ENCODE peak calls at places on chromosomes 16 and 17, in ten cellular contexts. W is stomach, U is A549, T is sigmoid colon, J is tibial nerve, R is H1, Y is transverse colon, V is K562, Z is ovary, D is HepG2. N is an unnamed sample. For H3K4me1, the result is how much of the 10 kb centered on the place peaks cover.

GRCh38 chr17:65261152-65261551 is 124.0 kb downstream of the RGS9 start:
- DNase-seq in Z (no peak), U (no peak), T (no peak), Y (no peak), W (no peak), J (no peak), D (no peak), V (no peak), R (no peak), N (no peak)

GRCh38 chr17:33124185-33124584 is 132.5 kb downstream of the SPACA3 start:
- DNase-seq in U (no peak), D (no peak), J (no peak), V (no peak), W (no peak), Y (no peak), R (no peak), Z (no peak), T (no peak), N (no peak)

GRCh38 chr17:63740464-63741181 is 976 bp downstream of the STRADA start:
- DNase-seq in Z (no peak), Y (no peak), W (no peak), U (no peak), V (no peak), D (no peak), T (no peak), J (no peak), R (no peak), N (no peak)

GRCh38 chr17:79338589-79338988 is 264.0 kb downstream of the ENGASE start:
- DNase-seq in R (no peak), U (peak), Y (no peak), V (no peak), J (no peak), D (no peak), W (no peak), T (no peak), Z (no peak), N (no peak)

GRCh38 chr17:65181237-65182061 is 44.3 kb downstream of the RGS9 start:
- DNase-seq in W (no peak), T (no peak), R (no peak), J (no peak), Y (no peak), D (no peak), V (no peak), U (no peak), Z (no peak), N (no peak)

GRCh38 chr17:44417553-44417952 is 28.1 kb upstream of the ITGA2B start:
- DNase-seq in W (no peak), D (peak), Z (no peak), R (no peak), T (no peak), U (peak), J (no peak), Y (no peak), V (no peak), N (no peak)

GRCh38 chr16:50665128-50665878 is 15.8 kb downstream of the SNX20 start:
- DNase-seq in J (peak), W (peak), T (peak), R (peak), Y (peak), U (peak), V (peak), D (peak), Z (peak), N (peak)

GRCh38 chr17:62189377-62189776 is 124.3 kb upstream of the MED13 start:
- DNase-seq in R (no peak), J (no peak), V (no peak), Y (no peak), Z (no peak), U (no peak), T (no peak), W (no peak), D (no peak), N (no peak)

GRCh38 chr17:66365204-66365524 is 62.8 kb downstream of the PRKCA start:
- DNase-seq in D (no peak), J (no peak), V (no peak), W (no peak), Z (no peak), R (no peak), U (no peak), T (no peak), Y (no peak), N (no peak)

GRCh38 chr17:36592711-36593321 is 1.1 kb downstream of the DHRS11 start:
- DNase-seq in T (no peak), D (peak), W (no peak), U (no peak), J (no peak), Z (no peak), R (no peak), V (no peak), Y (peak), N (no peak)

GRCh38 chr17:40566027-40566426 is 755 bp upstream of the CCR7 start:
- DNase-seq in D (no peak), U (no peak), R (no peak), V (no peak), Y (no peak), W (no peak), T (no peak), J (no peak), Z (no peak), N (no peak)

GRCh38 chr17:55795098-55795497 is 44.2 kb downstream of the PCTP start:
- DNase-seq in J (no peak), W (no peak), T (no peak), Y (no peak), R (no peak), Z (no peak), D (no peak), U (no peak), V (no peak), N (no peak)

GRCh38 chr17:68748381-68748780 is 147.2 kb upstream of the FAM20A start:
- DNase-seq in J (no peak), T (no peak), U (no peak), R (no peak), W (no peak), Z (no peak), Y (no peak), V (no peak), D (no peak), N (no peak)

GRCh38 chr16:2818278-2818876 is 1.3 kb downstream of the PRSS21 start:
- DNase-seq in V (peak), J (no peak), R (no peak), D (no peak), U (no peak), W (no peak), T (peak), Z (no peak), Y (peak), N (peak)

GRCh38 chr17:27491713-27492190 is 35.5 kb downstream of the KSR1 start:
- DNase-seq in D (no peak), Y (no peak), T (no peak), J (no peak), U (no peak), R (no peak), V (peak), Z (no peak), W (no peak), N (no peak)

GRCh38 chr16:4780235-4780634 is 7.9 kb downstream of the SEPTIN12 start:
- DNase-seq in T (no peak), R (no peak), W (no peak), U (peak), Y (no peak), J (no peak), Z (no peak), V (no peak), D (no peak), N (no peak)

GRCh38 chr17:4040784-4041183 is 76.5 kb upstream of the ATP2A3 start:
- DNase-seq in D (no peak), U (no peak), Z (no peak), R (no peak), J (no peak), V (no peak), Y (no peak), W (no peak), T (no peak), N (no peak)

GRCh38 chr16:705748-706188 is at the start of gene FBXL16:
- DNase-seq in T (no peak), J (no peak), W (no peak), U (no peak), Z (no peak), Y (no peak), R (no peak), D (no peak), V (peak), N (peak)

GRCh38 chr17:58809564-58809936 is 53.9 kb downstream of the PPM1E start:
- DNase-seq in U (no peak), R (no peak), Y (no peak), T (no peak), V (no peak), W (no peak), D (no peak), J (no peak), Z (no peak), N (no peak)

GRCh38 chr17:58806046-58806445 is 50.4 kb downstream of the PPM1E start:
- DNase-seq in V (no peak), Z (no peak), R (no peak), T (no peak), U (no peak), Y (no peak), D (no peak), W (no peak), J (no peak), N (no peak)

GRCh38 chr17:58808609-58809563 is 53.2 kb downstream of the PPM1E start:
- DNase-seq in W (no peak), D (no peak), Z (no peak), R (no peak), V (no peak), U (no peak), T (no peak), Y (no peak), J (no peak), N (no peak)

GRCh38 chr17:58813712-58814111 is 58.1 kb downstream of the PPM1E start:
- DNase-seq in J (no peak), U (no peak), Z (no peak), W (no peak), T (no peak), Y (no peak), D (no peak), V (no peak), R (no peak), N (no peak)

DNA sequence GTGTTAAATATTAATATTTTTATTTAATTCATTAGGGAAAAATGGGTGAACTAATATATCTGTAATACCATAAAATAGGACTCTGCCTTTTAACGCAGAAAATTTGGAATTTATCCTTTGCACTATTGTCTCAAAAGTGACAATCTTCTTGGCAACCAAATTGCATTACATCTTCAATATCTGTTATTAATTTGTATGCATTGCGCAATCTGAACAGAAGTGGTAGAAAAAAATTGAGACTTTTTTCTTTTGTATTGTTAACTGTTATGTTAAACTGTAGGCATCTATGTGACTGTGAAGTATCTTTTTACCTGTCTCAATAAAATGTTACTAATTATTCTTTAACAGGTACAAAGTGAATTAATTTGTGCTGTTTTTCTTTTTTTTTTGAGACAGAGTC is 55.6 kb downstream of the PPM1E start:
- DNase-seq in V (no peak), Y (no peak), T (no peak), Z (no peak), W (no peak), J (no peak), D (no peak), R (no peak), U (no peak), N (no peak)
- H3K4me1 ChIP-seq in V (under half), Y (under half), T (under half), Z (under half), W (under half), J (under half), D (under half), R (under half), U (under half), N (under half)

GRCh38 chr17:385195-385835 is 32.7 kb upstream of the RPH3AL start:
- DNase-seq in T (peak), D (no peak), Y (peak), W (peak), R (no peak), U (peak), V (peak), Z (peak), J (peak), N (peak)
- TF ChIP-seq POLR2A in T (no peak), D (peak), Y (no peak), W (no peak), R (no peak), U (no peak), V (no peak), Z (no peak), J (no peak), N (no peak)

GRCh38 chr17:42163113-42163512 is 8.3 kb upstream of the RAB5C start:
- DNase-seq in D (peak), R (no peak), Y (peak), T (no peak), V (peak), U (peak), W (no peak), Z (no peak), J (no peak), N (no peak)
- TF ChIP-seq EP300 in D (no peak), R (no peak), Y (no peak), T (no peak), V (no peak), U (no peak), W (no peak), Z (no peak), J (no peak), N (no peak)

GRCh38 chr17:49637050-49637449 is 40.8 kb downstream of the SPOP start:
- DNase-seq in U (no peak), W (no peak), J (no peak), D (no peak), Z (no peak), V (no peak), Y (no peak), R (no peak), T (no peak), N (no peak)

GRCh38 chr17:49637739-49638138 is 40.2 kb downstream of the SPOP start:
- DNase-seq in D (no peak), T (no peak), W (no peak), Z (no peak), J (no peak), U (no peak), V (no peak), R (no peak), Y (no peak), N (no peak)

GRCh38 chr17:49645654-49646053 is 32.2 kb downstream of the SPOP start:
- DNase-seq in V (no peak), T (no peak), U (no peak), J (no peak), W (no peak), D (no peak), Y (no peak), R (no peak), Z (no peak), N (no peak)

GRCh38 chr17:49638818-49639217 is 39.1 kb downstream of the SPOP start:
- DNase-seq in Y (no peak), R (no peak), T (no peak), J (no peak), Z (no peak), W (no peak), D (no peak), U (no peak), V (no peak), N (no peak)

GRCh38 chr17:49640556-49640955 is 37.3 kb downstream of the SPOP start:
- DNase-seq in D (no peak), U (no peak), V (no peak), R (no peak), J (no peak), W (no peak), Y (no peak), Z (no peak), T (no peak), N (no peak)
- H3K4me1 ChIP-seq in D (under half), U (under half), V (under half), R (under half), J (under half), W (half or more), Y (under half), Z (under half), T (half or more), N (under half)